ENCODE peak calls at places on chromosomes 13 and 19, in five cellular contexts. M is DMS153, E is amygdala, J is psoas muscle, D is T-cell. I is an unnamed sample.

GRCh38 chr19:45826934-45827333 is 11.8 kb upstream of the RSPH6A start:
- DNase-seq in J (no peak), M (no peak), D (no peak), E (no peak), I (no peak)

GRCh38 chr19:2546128-2547032 is 70.5 kb downstream of the GADD45B start:
- DNase-seq in M (no peak), J (peak), D (no peak), E (peak), I (no peak)

GRCh38 chr13:76421011-76421410 is 465.2 kb downstream of the KCTD12 start:
- DNase-seq in E (no peak), D (no peak), M (no peak), J (no peak), I (no peak)

GRCh38 chr19:1992759-1993260 is 22.7 kb downstream of the BTBD2 start:
- DNase-seq in E (no peak), J (peak), M (no peak), D (no peak), I (no peak)

GRCh38 chr19:41691268-41691970 is 3.3 kb upstream of the CEACAM7 start:
- DNase-seq in E (no peak), M (no peak), D (no peak), J (no peak), I (no peak)

GRCh38 chr13:90826688-90827087 is 520.8 kb upstream of the MIR17HG start:
- DNase-seq in M (no peak), E (no peak), J (no peak), D (no peak), I (no peak)

GRCh38 chr19:10505583-10506229 is 2.5 kb upstream of the KEAP1 start:
- DNase-seq in D (peak), J (peak), E (no peak), M (no peak), I (peak)

GRCh38 chr19:5172859-5173577 is 167.6 kb downstream of the PTPRS start:
- DNase-seq in M (no peak), D (no peak), J (no peak), E (no peak), I (no peak)

GRCh38 chr13:74529968-74530367 is 395.8 kb upstream of the KLF12 start:
- DNase-seq in M (no peak), J (no peak), D (no peak), E (no peak), I (no peak)

GRCh38 chr19:45472557-45473365 is 5.0 kb downstream of the FOSB start:
- DNase-seq in E (no peak), M (no peak), J (no peak), D (no peak), I (no peak)

GRCh38 chr19:40523322-40524047 is 53.2 kb upstream of the SHKBP1 start:
- DNase-seq in D (peak), E (no peak), M (peak), J (peak), I (no peak)

GRCh38 chr13:83732755-83733154 is 149.5 kb downstream of the SLITRK1 start:
- DNase-seq in E (no peak), D (no peak), M (no peak), J (no peak), I (no peak)

GRCh38 chr13:114108141-114108761 is 24.2 kb downstream of the RASA3 start:
- DNase-seq in M (no peak), D (no peak), J (peak), E (no peak), I (no peak)

GRCh38 chr19:43759515-43759914 is 4.8 kb upstream of the SMG9 start:
- DNase-seq in E (no peak), M (no peak), D (no peak), J (no peak), I (no peak)

GRCh38 chr13:50085063-50085462 is 69.8 kb downstream of the KCNRG start:
- DNase-seq in D (no peak), M (no peak), J (no peak), E (no peak), I (no peak)

GRCh38 chr13:110923086-110923485 is 8.2 kb upstream of the ANKRD10 start:
- DNase-seq in D (no peak), E (no peak), M (no peak), J (no peak), I (no peak)

GRCh38 chr13:25977216-25977615 is 74.6 kb downstream of the SHISA2 start:
- DNase-seq in E (no peak), J (no peak), M (peak), D (no peak), I (no peak)

GRCh38 chr19:1183543-1184172 is 9.6 kb upstream of the SBNO2 start:
- DNase-seq in M (no peak), J (peak), D (no peak), E (no peak), I (no peak)

GRCh38 chr13:49409008-49409407 is 34.9 kb downstream of the CAB39L start:
- DNase-seq in D (no peak), M (no peak), J (no peak), E (no peak), I (no peak)

GRCh38 chr19:49441210-49441959 is at the start of gene SLC17A7:
- DNase-seq in J (peak), D (peak), M (no peak), E (no peak), I (no peak)

I was measured in CD4-positive, alpha-beta T cell.